ENCODE peak calls at places on chromosomes 16 and 17, in nine cellular contexts. S is H9, C is right cardiac atrium, L is lower lobe of right lung, J is left ventricle myocardium inferior, Q is heart left ventricle, D is lung, V is dorsolateral prefrontal cortex, P is GM23248. M is an unnamed sample.
A peak's percentile ranks its signal among the peaks of the same experiment; 100 is the strongest.

GRCh38 chr17:81196505-81197408 is 26.0 kb downstream of the CEP131 start:
- DNase-seq in D (no peak), S (no peak), J (no peak), P (no peak), V (no peak), C (no peak), L (no peak), Q (no peak), M (peak; percentile 40)

GRCh38 chr16:5349661-5350060 is 252.1 kb upstream of the EEF2KMT start:
- DNase-seq in J (no peak), C (no peak), S (peak; percentile 40), P (no peak), L (no peak), D (no peak), Q (no peak), V (no peak), M (no peak)

GRCh38 chr16:83830091-83830768 is 22.5 kb downstream of the HSBP1 start:
- DNase-seq in P (no peak), V (no peak), D (no peak), S (no peak), C (no peak), L (no peak), Q (no peak), J (no peak), M (no peak)

GRCh38 chr16:64196444-64196843 is 925.4 kb downstream of the CDH11 start:
- DNase-seq in S (no peak), D (no peak), Q (no peak), P (peak; percentile 35), V (no peak), L (no peak), C (no peak), J (no peak), M (no peak)

GRCh38 chr17:50467855-50468119 is 893 bp downstream of the CHAD start:
- DNase-seq in V (no peak), P (no peak), L (no peak), S (no peak), C (no peak), D (no peak), J (no peak), Q (no peak), M (no peak)

GRCh38 chr16:64615647-64616280 is 506.1 kb downstream of the CDH11 start:
- DNase-seq in P (peak; percentile 17), J (peak; percentile 21), V (no peak), S (peak; percentile 75), D (no peak), Q (peak; percentile 48), C (no peak), L (no peak), M (no peak)

GRCh38 chr16:67436640-67437193 is 5.8 kb downstream of the HSD11B2 start:
- DNase-seq in D (no peak), S (no peak), V (no peak), P (no peak), L (no peak), J (no peak), Q (no peak), C (no peak), M (no peak)

GRCh38 chr17:64336760-64337413 is 53.8 kb downstream of the PECAM1 start:
- DNase-seq in S (peak; percentile 72), P (no peak), C (no peak), J (no peak), L (no peak), V (no peak), Q (no peak), D (no peak), M (no peak)

GRCh38 chr17:8362651-8363332 is 13.7 kb downstream of the KRABD2 start:
- DNase-seq in C (no peak), L (no peak), D (no peak), P (peak; percentile 81), S (no peak), Q (no peak), J (no peak), V (no peak), M (no peak)

GRCh38 chr17:42111901-42112551 is 488 bp downstream of the DHX58 start:
- DNase-seq in Q (no peak), D (no peak), J (no peak), V (no peak), C (peak; percentile 54), P (peak; percentile 88), S (peak; percentile 76), L (peak; percentile 58), M (no peak)

GRCh38 chr16:57123969-57124674 is 31.7 kb downstream of the CPNE2 start:
- DNase-seq in C (no peak), S (no peak), L (no peak), V (no peak), D (peak; percentile 65), P (no peak), J (no peak), Q (no peak), M (no peak)

GRCh38 chr16:50025544-50025931 is 513 bp downstream of the CNEP1R1 start:
- DNase-seq in L (no peak), D (no peak), Q (no peak), S (no peak), C (no peak), V (no peak), P (peak; percentile 53), J (no peak), M (no peak)

GRCh38 chr16:27779719-27780161 is 229.8 kb downstream of the KATNIP start:
- DNase-seq in V (peak; percentile 73), L (peak; percentile 66), P (peak; percentile 77), D (peak; percentile 57), J (no peak), Q (no peak), S (peak; percentile 80), C (peak; percentile 44), M (no peak)

GRCh38 chr17:10352866-10353265 is 19.9 kb downstream of the MYH13 start:
- DNase-seq in Q (no peak), P (no peak), C (no peak), J (no peak), V (no peak), S (no peak), D (no peak), L (no peak), M (no peak)

GRCh38 chr17:64480951-64481350 is 15.9 kb downstream of the POLG2 start:
- DNase-seq in J (no peak), L (no peak), P (no peak), D (no peak), C (no peak), Q (no peak), V (no peak), S (no peak), M (no peak)

GRCh38 chr17:19322861-19323260 is 39.7 kb downstream of the B9D1 start:
- DNase-seq in J (no peak), S (no peak), V (peak; percentile 13), D (no peak), P (no peak), L (no peak), C (no peak), Q (no peak), M (no peak)

GRCh38 chr16:54171855-54172537 is 114.6 kb downstream of the IRX3 start:
- DNase-seq in P (peak; percentile 19), D (no peak), C (no peak), J (no peak), L (no peak), S (no peak), V (no peak), Q (no peak), M (no peak)

GRCh38 chr16:17416461-17417221 is 54.1 kb downstream of the XYLT1 start:
- DNase-seq in Q (peak; percentile 46), V (no peak), C (no peak), S (peak; percentile 56), L (peak; percentile 63), D (peak; percentile 32), P (peak; percentile 67), J (peak; percentile 21), M (no peak)

GRCh38 chr17:75673487-75673886 is 6.3 kb downstream of the SAP30BP start:
- DNase-seq in L (no peak), D (no peak), J (no peak), P (no peak), S (no peak), C (no peak), V (no peak), Q (no peak), M (no peak)

GRCh38 chr16:8682551-8683259 is 8.3 kb downstream of the ABAT start:
- DNase-seq in L (no peak), J (no peak), D (no peak), S (no peak), Q (no peak), P (no peak), V (no peak), C (no peak), M (no peak)

GRCh38 chr17:29710891-29711418 is 88.2 kb upstream of the CORO6 start:
- DNase-seq in V (no peak), P (peak; percentile 96), C (no peak), L (no peak), Q (no peak), S (no peak), D (no peak), J (no peak), M (no peak)
- H3K27ac ChIP-seq in V (peak overlapping the region; percentile 59), P (peak overlapping the region; percentile 82), C (peak overlapping the region; percentile 60), L (peak overlapping the region; percentile 69), Q (peak overlapping the region; percentile 52), S (no peak overlapping the region), D (peak overlapping the region; percentile 49), J (peak overlapping the region; percentile 74), M (peak overlapping the region; percentile 10)

DNA sequence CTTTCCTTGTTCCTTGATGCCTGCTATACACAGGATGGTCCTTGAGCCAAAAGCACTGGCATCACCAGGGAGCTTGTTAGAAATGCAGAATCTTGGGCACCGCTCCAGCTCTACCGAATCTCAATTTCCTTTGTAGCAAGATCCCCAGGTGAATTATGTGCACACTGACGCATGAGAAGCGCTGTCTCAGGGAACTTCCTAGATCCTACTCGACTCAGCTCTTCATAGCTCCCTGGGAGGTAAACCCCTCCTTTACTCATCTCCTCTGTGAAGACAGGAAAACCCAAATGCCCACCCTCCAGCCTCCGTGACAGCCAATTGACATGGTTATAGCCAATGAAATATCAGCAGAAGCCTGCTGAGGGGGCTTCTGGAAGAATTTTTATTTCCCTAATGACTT is 4.1 kb downstream of the USP31 start:
- DNase-seq in D (no peak), J (no peak), P (no peak), Q (no peak), S (peak; percentile 46), C (no peak), V (no peak), L (no peak), M (no peak)
- H3K27ac ChIP-seq in D (peak overlapping the region; percentile 62), J (peak overlapping the region; percentile 97), P (no peak overlapping the region), Q (peak overlapping the region; percentile 49), S (no peak overlapping the region), C (peak overlapping the region; percentile 2), V (peak overlapping the region; percentile 81), L (no peak overlapping the region), M (no peak overlapping the region)

DNA sequence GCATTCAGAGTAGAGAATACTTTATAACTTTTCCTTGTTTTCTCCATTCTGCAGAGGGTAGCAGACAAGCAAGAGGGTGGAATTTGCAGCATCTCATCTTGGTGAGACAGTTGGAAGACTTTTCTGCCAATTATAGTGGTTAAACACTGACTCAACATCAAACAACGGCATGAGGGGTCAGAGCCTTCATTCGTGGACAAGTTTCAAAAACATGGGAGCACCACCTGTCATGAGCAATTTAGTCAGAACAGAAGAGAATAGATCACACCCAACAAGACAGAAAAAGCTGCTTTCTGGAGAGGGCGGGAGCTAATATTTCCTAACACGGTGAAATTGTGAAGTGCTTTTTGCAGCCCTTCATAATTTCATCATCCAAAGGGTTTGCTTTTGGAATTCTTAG is 17.9 kb upstream of the ZNF652 start:
- DNase-seq in J (no peak), S (no peak), L (no peak), P (peak; percentile 28), D (no peak), Q (no peak), C (no peak), V (no peak), M (no peak)
- H3K27ac ChIP-seq in J (no peak overlapping the region), S (no peak overlapping the region), L (no peak overlapping the region), P (no peak overlapping the region), D (no peak overlapping the region), Q (no peak overlapping the region), C (no peak overlapping the region), V (no peak overlapping the region), M (no peak overlapping the region)

GRCh38 chr16:31876955-31877828 is 3.6 kb downstream of the ZNF267 start:
- DNase-seq in D (no peak), Q (no peak), S (no peak), V (no peak), J (no peak), P (peak; percentile 92), C (no peak), L (no peak), M (no peak)
- H3K27ac ChIP-seq in D (peak overlapping the region; percentile 26), Q (no peak overlapping the region), S (no peak overlapping the region), V (no peak overlapping the region), J (no peak overlapping the region), P (peak overlapping the region; percentile 94), C (no peak overlapping the region), L (peak overlapping the region; percentile 9), M (no peak overlapping the region)

M was measured in heart right ventricle.